ENCODE peak calls at places on chromosomes 12 and 14, in nine cellular contexts. One of them, this sample, is unnamed.

GRCh38 chr14:98919431-98919830 is 352.6 kb downstream of the BCL11B start:
- DNase-seq in astrocyte of the spinal cord: no peak
- DNase-seq in PC-9: no peak
- DNase-seq in DMS153: no peak
- DNase-seq in epithelial cell of esophagus: no peak
- DNase-seq in psoas muscle: no peak
- DNase-seq in dorsolateral prefrontal cortex: no peak
- DNase-seq in cerebellum: no peak
- DNase-seq in HFFc6: no peak
- DNase-seq in this sample: no peak

GRCh38 chr12:19992311-19992710 is 376.0 kb upstream of the PDE3A start:
- DNase-seq in astrocyte of the spinal cord: no peak
- DNase-seq in cerebellum: no peak
- DNase-seq in epithelial cell of esophagus: no peak
- DNase-seq in psoas muscle: no peak
- DNase-seq in dorsolateral prefrontal cortex: no peak
- DNase-seq in DMS153: no peak
- DNase-seq in PC-9: no peak
- DNase-seq in HFFc6: no peak
- DNase-seq in this sample: no peak

GRCh38 chr12:105060715-105061378 is 23.4 kb downstream of the ALDH1L2 start:
- DNase-seq in PC-9: peak
- DNase-seq in HFFc6: no peak
- DNase-seq in DMS153: no peak
- DNase-seq in psoas muscle: no peak
- DNase-seq in astrocyte of the spinal cord: no peak
- DNase-seq in epithelial cell of esophagus: peak
- DNase-seq in dorsolateral prefrontal cortex: no peak
- DNase-seq in cerebellum: no peak
- DNase-seq in this sample: no peak

GRCh38 chr12:114696443-114697245 is 12.7 kb upstream of the TBX3 start:
- DNase-seq in epithelial cell of esophagus: no peak
- DNase-seq in astrocyte of the spinal cord: no peak
- DNase-seq in PC-9: no peak
- DNase-seq in cerebellum: no peak
- DNase-seq in psoas muscle: no peak
- DNase-seq in HFFc6: no peak
- DNase-seq in DMS153: no peak
- DNase-seq in dorsolateral prefrontal cortex: no peak
- DNase-seq in this sample: no peak

GRCh38 chr12:131021142-131021541 is 67.4 kb downstream of the ADGRD1 start:
- DNase-seq in astrocyte of the spinal cord: no peak
- DNase-seq in epithelial cell of esophagus: no peak
- DNase-seq in HFFc6: no peak
- DNase-seq in dorsolateral prefrontal cortex: no peak
- DNase-seq in DMS153: no peak
- DNase-seq in cerebellum: no peak
- DNase-seq in PC-9: no peak
- DNase-seq in psoas muscle: no peak
- DNase-seq in this sample: no peak

GRCh38 chr12:111163422-111163821 is 205.5 kb downstream of the PHETA1 start:
- DNase-seq in HFFc6: no peak
- DNase-seq in DMS153: no peak
- DNase-seq in PC-9: no peak
- DNase-seq in dorsolateral prefrontal cortex: no peak
- DNase-seq in psoas muscle: no peak
- DNase-seq in cerebellum: no peak
- DNase-seq in epithelial cell of esophagus: no peak
- DNase-seq in astrocyte of the spinal cord: no peak
- DNase-seq in this sample: no peak

GRCh38 chr14:69259176-69259530 is 805 bp upstream of the GALNT16 start:
- DNase-seq in psoas muscle: no peak
- DNase-seq in HFFc6: no peak
- DNase-seq in epithelial cell of esophagus: no peak
- DNase-seq in astrocyte of the spinal cord: no peak
- DNase-seq in cerebellum: no peak
- DNase-seq in dorsolateral prefrontal cortex: no peak
- DNase-seq in DMS153: no peak
- DNase-seq in PC-9: no peak
- DNase-seq in this sample: no peak

GRCh38 chr12:11877869-11878780 is 192.6 kb upstream of the BCL2L14 start:
- DNase-seq in PC-9: peak
- DNase-seq in astrocyte of the spinal cord: peak
- DNase-seq in DMS153: peak
- DNase-seq in cerebellum: no peak
- DNase-seq in HFFc6: peak
- DNase-seq in epithelial cell of esophagus: peak
- DNase-seq in psoas muscle: no peak
- DNase-seq in dorsolateral prefrontal cortex: peak
- DNase-seq in this sample: no peak

GRCh38 chr12:64946132-64946829 is 121.8 kb downstream of the TBC1D30 start:
- DNase-seq in DMS153: peak
- DNase-seq in psoas muscle: no peak
- DNase-seq in dorsolateral prefrontal cortex: peak
- DNase-seq in astrocyte of the spinal cord: peak
- DNase-seq in HFFc6: no peak
- DNase-seq in cerebellum: peak
- DNase-seq in epithelial cell of esophagus: no peak
- DNase-seq in PC-9: no peak
- DNase-seq in this sample: peak